ENCODE peak calls at places on chromosomes 16 and 17, in seven cellular contexts. Y is RKO; E is central memory CD4-positive, alpha-beta T cell; S is stimulated activated CD4-positive, alpha-beta T cell treated with anti-CD3 and anti-CD28 coated beads, Interleukin-15, amount 100 ng/mL, for 1 hour; V is A549; F is astrocyte of the spinal cord; I is PC-3. N is an unnamed sample.

GRCh38 chr16:54411555-54411954 is 125.0 kb upstream of the IRX3 start:
- DNase-seq in Y (no peak), E (no peak), S (no peak), V (no peak), F (no peak), I (no peak), N (no peak)

GRCh38 chr17:34269969-34270368 is at the start of gene CCL7:
- DNase-seq in Y (no peak), E (no peak), S (no peak), V (no peak), F (no peak), I (no peak), N (no peak)

GRCh38 chr17:72603346-72604242 is 482.8 kb downstream of the SOX9 start:
- DNase-seq in Y (no peak), E (no peak), S (no peak), V (peak), F (peak), I (no peak), N (no peak)

GRCh38 chr17:45961206-45961605 is 37.8 kb upstream of the STH start:
- DNase-seq in Y (no peak), E (no peak), S (no peak), V (no peak), F (no peak), I (no peak), N (no peak)

GRCh38 chr16:79355600-79356358 is 244.8 kb downstream of the MAF start:
- DNase-seq in Y (no peak), E (no peak), S (no peak), V (no peak), F (no peak), I (no peak), N (no peak)

GRCh38 chr16:88303890-88304819 is 78.6 kb upstream of the ZNF469 start:
- DNase-seq in Y (no peak), E (no peak), S (no peak), V (no peak), F (peak), I (peak), N (no peak)

GRCh38 chr16:29926675-29927522 is 873 bp upstream of the KCTD13 start:
- DNase-seq in Y (peak), E (no peak), S (no peak), V (peak), F (peak), I (peak), N (no peak)

GRCh38 chr17:57574040-57574513 is 171.0 kb downstream of the CCDC182 start:
- DNase-seq in Y (no peak), E (no peak), S (no peak), V (no peak), F (peak), I (peak), N (no peak)

GRCh38 chr17:50479522-50480141 is 972 bp downstream of the RSAD1 start:
- DNase-seq in Y (peak), E (peak), S (peak), V (peak), F (peak), I (peak), N (peak)

GRCh38 chr16:29684671-29685070 is 5.7 kb downstream of the QPRT start:
- DNase-seq in Y (no peak), E (no peak), S (no peak), V (no peak), F (no peak), I (no peak), N (no peak)

GRCh38 chr16:3792472-3793012 is 75.2 kb upstream of the TRAP1 start:
- DNase-seq in Y (no peak), E (no peak), S (no peak), V (no peak), F (no peak), I (no peak), N (no peak)

GRCh38 chr16:4411684-4412083 is 4.7 kb downstream of the CORO7 start:
- DNase-seq in Y (no peak), E (no peak), S (no peak), V (no peak), F (no peak), I (no peak), N (peak)

GRCh38 chr17:48541574-48542113 is 3.3 kb downstream of the HOXB2 start:
- DNase-seq in Y (peak), E (peak), S (peak), V (no peak), F (peak), I (no peak), N (no peak)

GRCh38 chr16:9092963-9093477 is 1.6 kb downstream of the HAPSTR1 start:
- DNase-seq in Y (peak), E (no peak), S (peak), V (peak), F (no peak), I (no peak), N (no peak)

GRCh38 chr17:64573214-64573613 is 66.4 kb downstream of the CEP95 start:
- DNase-seq in Y (no peak), E (no peak), S (no peak), V (no peak), F (no peak), I (peak), N (no peak)

GRCh38 chr17:82917656-82918345 is 78.0 kb upstream of the ZNF750 start:
- DNase-seq in Y (no peak), E (peak), S (no peak), V (no peak), F (no peak), I (peak), N (no peak)

N was measured in retina.